ENCODE peak calls at places on chromosomes 6 and 20, in eight cellular contexts. V is cardiac fibroblast; B is nephron progenitor cell; W is ascending aorta; E is Calu3; R is progenitor cell of endocrine pancreas; M is naive thymus-derived CD8-positive, alpha-beta T cell; U is NCI-H2081. G is an unnamed sample.

GRCh38 chr6:19873031-19873430 is 35.9 kb downstream of the ID4 start:
- DNase-seq in U (no peak), V (no peak), E (peak; percentile 53), W (no peak), M (no peak), B (peak; percentile 18), R (no peak), G (no peak)

GRCh38 chr6:30615958-30616810 is 859 bp downstream of the PPP1R10 start:
- DNase-seq in W (no peak), R (no peak), U (peak; percentile 44), V (peak; percentile 41), E (peak; percentile 24), M (peak; percentile 68), B (no peak), G (peak; percentile 14)

GRCh38 chr20:550611-551010 is 7.0 kb upstream of the CSNK2A1 start:
- DNase-seq in V (no peak), M (no peak), U (no peak), W (no peak), R (no peak), E (no peak), B (no peak), G (no peak)

GRCh38 chr6:10740061-10740460 is 7.5 kb upstream of the TMEM14B start:
- DNase-seq in W (no peak), M (no peak), E (no peak), B (no peak), R (no peak), V (no peak), U (no peak), G (no peak)

GRCh38 chr6:169839029-169839481 is 87.6 kb downstream of the ERMARD start:
- DNase-seq in W (no peak), M (no peak), B (no peak), V (no peak), R (no peak), U (no peak), E (no peak), G (no peak)

GRCh38 chr6:41439524-41440418 is 104.4 kb downstream of the NCR2 start:
- DNase-seq in U (no peak), B (no peak), R (no peak), W (no peak), V (no peak), E (no peak), M (no peak), G (no peak)

GRCh38 chr20:49858076-49858565 is 45.5 kb downstream of the SLC9A8 start:
- DNase-seq in M (no peak), B (no peak), R (no peak), W (no peak), V (no peak), E (no peak), U (no peak), G (no peak)

GRCh38 chr6:55033021-55033546 is 141.2 kb upstream of the HCRTR2 start:
- DNase-seq in E (no peak), V (no peak), R (no peak), M (no peak), B (no peak), U (no peak), W (no peak), G (no peak)

GRCh38 chr6:84177253-84177652 is 50.2 kb downstream of the CEP162 start:
- DNase-seq in W (no peak), B (no peak), M (no peak), R (no peak), U (no peak), E (no peak), V (no peak), G (no peak)

GRCh38 chr20:44717986-44718385 is 2.8 kb downstream of the CCN5 start:
- DNase-seq in V (no peak), E (peak; percentile 66), W (no peak), U (no peak), R (no peak), B (peak; percentile 30), M (no peak), G (no peak)

GRCh38 chr6:116462516-116462915 is 1.3 kb downstream of the CALHM6 start:
- DNase-seq in B (no peak), U (no peak), W (no peak), E (no peak), V (no peak), R (no peak), M (no peak), G (no peak)

GRCh38 chr6:56430629-56431600 is 183.5 kb upstream of the COL21A1 start:
- DNase-seq in B (no peak), V (no peak), E (no peak), W (no peak), U (no peak), M (no peak), R (no peak), G (no peak)

GRCh38 chr6:47413752-47414516 is 63.7 kb upstream of the CD2AP start:
- DNase-seq in W (no peak), B (peak; percentile 12), E (no peak), V (peak; percentile 84), U (peak; percentile 33), R (no peak), M (peak; percentile 69), G (peak; percentile 15)

GRCh38 chr20:44683263-44684046 is 31.7 kb upstream of the CCN5 start:
- DNase-seq in B (peak; percentile 64), E (peak; percentile 90), W (no peak), M (peak; percentile 48), R (peak; percentile 54), V (peak; percentile 64), U (peak; percentile 43), G (peak; percentile 76)

GRCh38 chr6:147131728-147132127 is 72.5 kb upstream of the STXBP5 start:
- DNase-seq in M (no peak), E (no peak), B (no peak), R (no peak), V (peak; percentile 62), U (no peak), W (no peak), G (no peak)

GRCh38 chr6:66103954-66104353 is 396.9 kb upstream of the EYS start:
- DNase-seq in E (no peak), M (no peak), W (no peak), B (no peak), V (no peak), R (no peak), U (no peak), G (no peak)

GRCh38 chr6:151627689-151628444 is 134.1 kb downstream of the CCDC170 start:
- DNase-seq in V (no peak), R (no peak), E (peak; percentile 4), W (no peak), M (no peak), B (no peak), U (no peak), G (no peak)

GRCh38 chr6:31558631-31559500 is 11.5 kb downstream of the NFKBIL1 start:
- DNase-seq in W (no peak), U (no peak), R (no peak), E (no peak), B (no peak), M (peak; percentile 47), V (peak; percentile 58), G (peak; percentile 59)

GRCh38 chr20:44745560-44746366 is at the start of gene KCNK15:
- DNase-seq in E (peak; percentile 38), M (peak; percentile 28), B (peak; percentile 62), R (peak; percentile 24), V (peak; percentile 13), U (no peak), W (peak; percentile 86), G (no peak)

G was measured in CD8-positive, alpha-beta memory T cell.